ENCODE peak calls at places on chromosomes 7 and 10, in eight cellular contexts. O is Daoy; K is frontal cortex; B is GF-D8; H is activated CD4-positive, alpha-beta T cell treated with anti-CD3 and anti-CD28 coated beads, Interleukin-2, amount 50 U/mL, for 4 hours; L is EL; R is dermis blood vessel endothelial cell; S is CD14-positive monocyte. T is an unnamed sample.

GRCh38 chr7:150943453-150943814 is 34.7 kb downstream of the KCNH2 start:
- DNase-seq in L (no peak), O (no peak), S (no peak), H (no peak), R (no peak), K (no peak), B (no peak), T (no peak)

GRCh38 chr7:115747174-115747573 is 283.4 kb downstream of the TFEC start:
- DNase-seq in H (no peak), S (no peak), R (no peak), B (no peak), K (no peak), O (no peak), L (no peak), T (no peak)

GRCh38 chr10:63671317-63671937 is 150.2 kb downstream of the REEP3 start:
- DNase-seq in K (no peak), H (no peak), O (no peak), S (no peak), B (no peak), R (peak; percentile 70), L (peak; percentile 56), T (no peak)

GRCh38 chr7:137772221-137772620 is 74.6 kb downstream of the DGKI start:
- DNase-seq in O (peak; percentile 61), H (no peak), R (peak; percentile 2), B (no peak), L (peak; percentile 42), S (no peak), K (no peak), T (no peak)

GRCh38 chr10:14562615-14563214 is 212.0 kb downstream of the FAM107B start:
- DNase-seq in S (no peak), O (no peak), L (no peak), B (peak; percentile 18), R (no peak), K (no peak), H (no peak), T (no peak)

GRCh38 chr10:116241642-116242405 is 31.2 kb downstream of the GFRA1 start:
- DNase-seq in K (no peak), L (no peak), S (no peak), O (no peak), H (no peak), R (no peak), B (no peak), T (no peak)

GRCh38 chr7:140640060-140640611 is 477 bp downstream of the DENND2A start:
- DNase-seq in R (no peak), H (no peak), S (no peak), L (peak; percentile 53), B (no peak), O (peak; percentile 59), K (peak; percentile 57), T (no peak)

GRCh38 chr10:64505496-64505895 is 984.3 kb downstream of the REEP3 start:
- DNase-seq in L (no peak), K (no peak), B (no peak), S (no peak), R (no peak), H (no peak), O (no peak), T (no peak)

GRCh38 chr10:88190123-88190522 is 326.7 kb downstream of the PTEN start:
- DNase-seq in O (no peak), K (no peak), L (no peak), B (no peak), H (no peak), S (no peak), R (no peak), T (no peak)

GRCh38 chr7:37284805-37285211 is 163.9 kb downstream of the ELMO1 start:
- DNase-seq in B (no peak), L (no peak), R (peak; percentile 73), H (peak; percentile 24), S (no peak), O (peak; percentile 76), K (no peak), T (peak; percentile 42)

GRCh38 chr10:49509904-49510303 is 29.0 kb downstream of the ERCC6 start:
- DNase-seq in R (no peak), S (no peak), L (no peak), B (no peak), H (no peak), O (no peak), K (no peak), T (no peak)

GRCh38 chr7:25788961-25789620 is 362.9 kb upstream of the NFE2L3 start:
- DNase-seq in R (no peak), S (no peak), K (no peak), H (no peak), B (no peak), L (no peak), O (no peak), T (no peak)

GRCh38 chr7:727104-727805 is at the start of gene PRKAR1B:
- DNase-seq in K (no peak), S (no peak), H (peak; percentile 37), O (peak; percentile 60), L (no peak), B (peak; percentile 9), R (no peak), T (no peak)

GRCh38 chr10:77091745-77092144 is 545.9 kb downstream of the KCNMA1 start:
- DNase-seq in O (no peak), S (no peak), H (no peak), B (no peak), K (no peak), L (no peak), R (no peak), T (no peak)

GRCh38 chr7:47684728-47685127 is 102.8 kb upstream of the TNS3 start:
- DNase-seq in O (no peak), S (no peak), R (no peak), H (no peak), L (no peak), K (no peak), B (no peak), T (no peak)

GRCh38 chr7:158001003-158001402 is 586.6 kb downstream of the PTPRN2 start:
- DNase-seq in R (no peak), L (no peak), O (no peak), H (no peak), K (no peak), B (no peak), S (peak; percentile 22), T (no peak)

GRCh38 chr10:113126506-113127192 is 176.6 kb downstream of the TCF7L2 start:
- DNase-seq in H (no peak), R (peak; percentile 88), K (peak; percentile 81), L (peak; percentile 80), O (peak; percentile 86), S (peak; percentile 56), B (no peak), T (peak; percentile 63)

GRCh38 chr10:34319197-34319846 is 495.8 kb downstream of the PARD3 start:
- DNase-seq in L (peak; percentile 93), K (no peak), H (no peak), R (peak; percentile 43), S (no peak), B (no peak), O (peak; percentile 77), T (peak; percentile 67)

GRCh38 chr10:50576995-50577394 is 46.8 kb downstream of the SGMS1 start:
- DNase-seq in O (no peak), L (no peak), H (no peak), R (no peak), B (no peak), K (no peak), S (no peak), T (no peak)

GRCh38 chr10:132904169-132904813 is 38.1 kb downstream of the CFAP46 start:
- DNase-seq in O (peak; percentile 53), H (no peak), R (peak; percentile 59), K (peak; percentile 61), B (peak; percentile 2), S (peak; percentile 32), L (peak; percentile 29), T (no peak)

GRCh38 chr7:54921116-54921515 is 97.7 kb upstream of the EGFR start:
- DNase-seq in B (no peak), H (no peak), L (peak; percentile 23), R (no peak), O (no peak), S (no peak), K (no peak), T (no peak)

GRCh38 chr7:42522227-42522991 is 285.4 kb upstream of the GLI3 start:
- DNase-seq in R (no peak), S (no peak), K (no peak), B (no peak), O (peak; percentile 80), H (no peak), L (no peak), T (no peak)

GRCh38 chr7:68929712-68930395 is 668.4 kb upstream of the AUTS2 start:
- DNase-seq in K (no peak), O (no peak), B (no peak), H (no peak), R (no peak), S (no peak), L (no peak), T (peak; percentile 54)